ENCODE peak calls at places on chromosomes 7 and 10, in four cellular contexts. Z is GM12878, P is neural progenitor cell, K is mammary epithelial cell. R is an unnamed sample. For H4K20me1, the result is how much of the 10 kb centered on the place peaks cover.

GRCh38 chr7:148084138-148084537 is 506.4 kb upstream of the C7orf33 start:
- DNase-seq in P (peak), Z (no peak), K (peak), R (peak)

GRCh38 chr10:8365935-8366911 is 311.7 kb downstream of the GATA3 start:
- DNase-seq in Z (peak), K (peak), P (no peak), R (no peak)

GRCh38 chr10:105188737-105189463 is 547.8 kb downstream of the SORCS3 start:
- DNase-seq in Z (no peak), P (no peak), K (peak), R (no peak)

GRCh38 chr10:14758994-14759664 is 15.6 kb downstream of the FAM107B start:
- DNase-seq in Z (no peak), P (no peak), K (no peak), R (peak)

GRCh38 chr10:71285180-71285545 is 33.9 kb upstream of the SLC29A3 start:
- DNase-seq in P (peak), K (peak), Z (no peak), R (peak)

GRCh38 chr10:6457376-6457775 is 122.7 kb downstream of the PRKCQ start:
- DNase-seq in K (no peak), Z (no peak), P (no peak), R (no peak)

GRCh38 chr7:40866601-40867000 is 731.8 kb downstream of the SUGCT start:
- DNase-seq in P (peak), Z (no peak), K (no peak), R (no peak)

GRCh38 chr7:922334-923107 is 32.0 kb downstream of the ADAP1 start:
- DNase-seq in K (no peak), P (no peak), Z (no peak), R (no peak)

GRCh38 chr7:159197066-159197975 is 52.7 kb upstream of the VIPR2 start:
- DNase-seq in P (peak), K (no peak), Z (peak), R (peak)

GRCh38 chr10:1954339-1954738 is 217.0 kb upstream of the ADARB2 start:
- DNase-seq in P (no peak), Z (no peak), K (peak), R (no peak)

GRCh38 chr10:129711261-129711660 is 244.2 kb downstream of the MGMT start:
- DNase-seq in Z (no peak), K (no peak), P (peak), R (no peak)

GRCh38 chr7:47326808-47327207 is 255.1 kb downstream of the TNS3 start:
- DNase-seq in Z (no peak), P (peak), K (no peak), R (no peak)

GRCh38 chr10:74640134-74640533 is 186.3 kb upstream of the KAT6B start:
- DNase-seq in Z (peak), K (peak), P (peak), R (peak)

GRCh38 chr7:36141850-36142249 is 11.2 kb upstream of the EEPD1 start:
- DNase-seq in K (no peak), P (no peak), Z (no peak), R (no peak)

GRCh38 chr7:378551-379455 is 88.8 kb downstream of the FOXL3 start:
- DNase-seq in K (no peak), Z (no peak), P (peak), R (no peak)

GRCh38 chr7:85074016-85074415 is 112.8 kb downstream of the SEMA3D start:
- DNase-seq in Z (no peak), P (no peak), K (peak), R (no peak)

GRCh38 chr7:29091722-29092121 is 54.6 kb downstream of the CPVL start:
- DNase-seq in K (peak), Z (no peak), P (peak), R (no peak)

GRCh38 chr7:127733976-127734375 is 82.0 kb downstream of the SND1 start:
- DNase-seq in K (no peak), Z (no peak), P (no peak), R (no peak)

GRCh38 chr7:127731431-127732080 is 79.6 kb downstream of the SND1 start:
- DNase-seq in P (no peak), K (no peak), Z (no peak), R (no peak)

GRCh38 chr7:127738859-127739258 is 86.9 kb downstream of the SND1 start:
- DNase-seq in K (no peak), P (no peak), Z (no peak), R (peak)

GRCh38 chr7:127732306-127732705 is 80.3 kb downstream of the SND1 start:
- DNase-seq in Z (no peak), P (no peak), K (no peak), R (no peak)

DNA sequence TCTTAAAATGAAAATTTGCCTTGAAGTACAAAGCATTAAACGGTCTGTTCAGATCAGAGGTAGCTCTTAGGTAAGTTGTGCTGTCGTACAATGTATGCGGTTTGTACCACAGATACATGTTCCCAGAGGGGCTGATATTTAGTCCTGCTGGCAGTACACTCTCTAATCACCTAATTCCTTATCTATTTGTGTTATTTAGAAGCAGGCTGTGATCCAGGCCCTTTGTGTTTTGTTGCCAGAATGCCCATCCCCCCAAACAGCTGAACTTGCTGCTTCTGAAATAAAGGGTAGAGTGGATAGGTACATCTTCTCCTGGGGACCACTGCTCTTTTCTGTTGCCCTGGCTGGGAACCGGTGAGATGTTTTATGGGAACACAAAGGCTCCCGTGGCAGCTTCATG is 84.5 kb downstream of the SND1 start:
- DNase-seq in P (no peak), K (no peak), Z (no peak), R (no peak)
- H4K20me1 ChIP-seq in P (under half), K (under half), Z (under half), R (under half)

DNA sequence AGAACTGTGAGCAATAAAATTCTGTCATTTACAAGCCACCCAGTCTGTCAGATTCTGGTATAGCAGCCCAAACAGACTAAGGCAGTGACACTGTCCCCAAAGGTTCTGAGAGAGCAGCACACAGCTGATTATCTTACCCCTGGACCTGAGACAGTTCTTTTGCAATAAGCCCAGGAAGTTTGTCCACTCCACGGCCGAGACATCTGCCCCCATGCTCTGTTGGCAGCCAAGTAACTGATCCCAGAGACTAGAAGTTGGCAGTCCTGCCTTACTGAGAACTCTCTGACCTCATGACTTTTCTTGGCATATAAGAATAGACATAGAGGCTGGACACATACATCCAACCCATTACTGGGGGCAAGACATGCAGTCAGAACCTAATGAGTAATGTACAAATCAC is 243.0 kb upstream of the GRB10 start:
- DNase-seq in Z (no peak), P (no peak), K (no peak), R (no peak)
- TF ChIP-seq CTCF in Z (no peak), P (no peak), K (no peak), R (no peak)

DNA sequence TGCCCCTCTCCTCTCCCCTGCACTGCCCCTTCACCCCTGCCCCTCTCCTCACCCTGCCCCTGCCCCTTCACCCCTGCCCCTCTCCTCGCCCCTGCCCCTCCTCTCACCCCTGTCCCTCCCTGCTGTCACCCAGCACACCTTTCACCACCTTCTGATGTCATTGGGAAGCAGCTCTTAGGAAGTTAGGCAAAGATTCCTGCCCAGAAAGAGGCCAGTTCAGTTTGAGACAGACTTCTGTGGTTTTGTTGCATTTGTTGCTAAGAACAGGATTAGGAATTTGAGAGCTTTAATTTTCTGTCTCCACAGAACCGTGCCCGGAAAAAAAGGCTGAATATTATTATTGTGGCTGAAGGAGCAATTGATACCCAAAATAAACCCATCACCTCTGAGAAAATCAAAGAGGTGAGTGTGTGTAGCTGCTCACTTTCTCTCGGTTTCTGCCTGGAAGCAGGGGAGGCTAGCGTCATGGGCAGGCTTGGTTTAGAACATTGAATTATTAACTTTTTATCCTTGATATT is 39.6 kb downstream of the PFKP start:
- DNase-seq in K (no peak), P (no peak), Z (no peak), R (no peak)
- H4K20me1 ChIP-seq in K (under half), P (under half), Z (under half), R (under half)

DNA sequence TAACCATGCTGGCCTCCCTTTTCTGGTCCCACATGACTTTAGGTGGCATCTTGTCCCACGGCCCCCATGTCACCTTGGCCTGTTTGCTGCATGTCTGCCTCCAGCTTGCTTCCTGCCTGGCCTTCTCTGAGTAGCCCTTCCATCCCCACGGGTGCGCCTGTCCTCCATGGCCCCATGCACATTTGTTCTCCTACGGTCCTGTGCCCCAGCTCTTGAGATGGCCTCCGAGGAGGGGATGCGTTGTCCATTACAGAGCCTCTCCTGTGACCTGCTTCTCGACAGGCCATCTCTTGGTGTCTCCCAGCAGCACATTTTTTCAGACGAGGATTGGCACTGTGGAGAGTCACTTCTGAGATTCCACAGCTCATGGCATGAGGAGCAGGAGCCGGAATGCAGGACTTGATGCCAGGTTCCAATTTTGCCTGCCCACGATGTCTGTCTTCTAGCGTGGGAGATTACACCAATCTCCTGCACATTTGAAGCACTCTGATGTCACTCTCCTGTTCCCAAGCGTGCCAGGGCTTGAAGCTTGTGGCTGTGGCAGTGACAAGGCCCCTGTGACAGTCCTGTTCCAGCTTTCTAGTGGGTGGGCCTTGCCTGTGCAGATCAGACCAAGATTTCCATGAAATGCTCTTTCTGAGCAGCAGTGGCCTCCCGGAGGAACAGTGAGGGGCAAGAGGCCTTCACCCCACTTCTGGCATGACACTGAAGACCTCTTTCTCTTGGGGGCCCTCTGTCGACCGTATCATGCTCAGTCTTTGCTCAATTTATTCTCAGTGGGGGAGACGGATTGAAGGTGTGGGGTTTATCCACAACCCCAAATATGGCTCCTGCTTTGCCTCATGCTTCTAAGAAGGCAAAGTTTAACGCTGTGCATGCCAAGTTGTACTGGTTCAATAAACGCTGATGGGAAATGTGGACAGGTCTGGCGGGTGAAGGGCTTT is 13.4 kb downstream of the WDFY4 start:
- DNase-seq in K (no peak), P (no peak), Z (no peak), R (no peak)
- TF ChIP-seq CTCF in K (no peak), P (no peak), Z (peak), R (no peak)

GRCh38 chr7:76053461-76053860 is 5.6 kb downstream of the MDH2 start:
- DNase-seq in Z (no peak), K (no peak), P (no peak), R (no peak)
- H4K20me1 ChIP-seq in Z (under half), K (under half), P (under half), R (under half)

GRCh38 chr7:105580022-105580740 is 1.1 kb downstream of the EFCAB10 start:
- DNase-seq in K (no peak), P (no peak), Z (no peak), R (no peak)
- TF ChIP-seq CTCF in K (no peak), P (peak), Z (no peak), R (no peak)

GRCh38 chr7:74993121-74993520 is 28.6 kb downstream of the CASTOR2 start:
- DNase-seq in K (no peak), P (no peak), Z (no peak), R (no peak)
- H4K20me1 ChIP-seq in K (under half), P (half or more), Z (under half), R (under half)

GRCh38 chr7:30985756-30986155 is 22.0 kb downstream of the GHRHR start:
- DNase-seq in P (no peak), K (no peak), Z (no peak), R (no peak)

GRCh38 chr7:30983042-30983913 is 19.5 kb downstream of the GHRHR start:
- DNase-seq in K (peak), Z (no peak), P (peak), R (peak)

GRCh38 chr7:30986331-30986730 is 22.6 kb downstream of the GHRHR start:
- DNase-seq in K (no peak), P (no peak), Z (no peak), R (no peak)

GRCh38 chr7:30984359-30985107 is 20.8 kb downstream of the GHRHR start:
- DNase-seq in K (peak), P (peak), Z (no peak), R (no peak)

GRCh38 chr7:30983914-30984247 is 20.1 kb downstream of the GHRHR start:
- DNase-seq in Z (no peak), P (no peak), K (no peak), R (no peak)
- TF ChIP-seq CTCF in Z (no peak), P (no peak), K (no peak), R (peak)

R was measured in OCI-LY7.